ENCODE peak calls at places on chromosomes 16 and 17, in ten cellular contexts. One of them, this sample, is unnamed. For H3K36me3, the result is how much of the 10 kb centered on the place peaks cover.

GRCh38 chr17:81018044-81018802 is 16.7 kb upstream of the BAIAP2 start:
- DNase-seq in testis: no peak
- DNase-seq in fibroblast of lung: peak
- DNase-seq in left lung: peak
- DNase-seq in brain microvascular endothelial cell: no peak
- DNase-seq in BE2C: no peak
- DNase-seq in keratinocyte: no peak
- DNase-seq in H1: no peak
- DNase-seq in mammary epithelial cell: no peak
- DNase-seq in colonic mucosa: peak
- DNase-seq in this sample: no peak

GRCh38 chr16:3467920-3468319 is 24.4 kb downstream of the NAA60 start:
- DNase-seq in testis: peak
- DNase-seq in fibroblast of lung: peak
- DNase-seq in left lung: no peak
- DNase-seq in brain microvascular endothelial cell: no peak
- DNase-seq in BE2C: peak
- DNase-seq in keratinocyte: no peak
- DNase-seq in H1: no peak
- DNase-seq in mammary epithelial cell: peak
- DNase-seq in colonic mucosa: no peak
- DNase-seq in this sample: no peak

GRCh38 chr16:82603784-82604411 is 22.9 kb upstream of the CDH13 start:
- DNase-seq in testis: peak
- DNase-seq in fibroblast of lung: peak
- DNase-seq in left lung: no peak
- DNase-seq in brain microvascular endothelial cell: peak
- DNase-seq in BE2C: no peak
- DNase-seq in keratinocyte: no peak
- DNase-seq in H1: no peak
- DNase-seq in mammary epithelial cell: peak
- DNase-seq in colonic mucosa: peak
- DNase-seq in this sample: no peak

GRCh38 chr16:47143677-47144558 is at the start of gene NETO2:
- DNase-seq in testis: peak
- DNase-seq in fibroblast of lung: peak
- DNase-seq in left lung: peak
- DNase-seq in brain microvascular endothelial cell: peak
- DNase-seq in BE2C: peak
- DNase-seq in keratinocyte: no peak
- DNase-seq in H1: no peak
- DNase-seq in mammary epithelial cell: peak
- DNase-seq in colonic mucosa: peak
- DNase-seq in this sample: no peak

GRCh38 chr16:85682516-85682915 is 6.2 kb downstream of the GINS2 start:
- DNase-seq in testis: no peak
- DNase-seq in fibroblast of lung: no peak
- DNase-seq in left lung: no peak
- DNase-seq in brain microvascular endothelial cell: no peak
- DNase-seq in BE2C: no peak
- DNase-seq in keratinocyte: no peak
- DNase-seq in H1: no peak
- DNase-seq in mammary epithelial cell: no peak
- DNase-seq in colonic mucosa: no peak
- DNase-seq in this sample: no peak

GRCh38 chr17:18988546-18989173 is 15.9 kb downstream of the FAM83G start:
- DNase-seq in testis: no peak
- DNase-seq in fibroblast of lung: no peak
- DNase-seq in left lung: no peak
- DNase-seq in brain microvascular endothelial cell: no peak
- DNase-seq in BE2C: no peak
- DNase-seq in keratinocyte: no peak
- DNase-seq in H1: no peak
- DNase-seq in mammary epithelial cell: no peak
- DNase-seq in colonic mucosa: peak
- DNase-seq in this sample: no peak

GRCh38 chr16:68265078-68265925 is 976 bp downstream of the SLC7A6 start:
- DNase-seq in testis: peak
- DNase-seq in fibroblast of lung: peak
- DNase-seq in left lung: peak
- DNase-seq in brain microvascular endothelial cell: peak
- DNase-seq in BE2C: peak
- DNase-seq in keratinocyte: no peak
- DNase-seq in H1: no peak
- DNase-seq in mammary epithelial cell: peak
- DNase-seq in colonic mucosa: peak
- DNase-seq in this sample: peak

GRCh38 chr17:68349157-68349556 is 57.9 kb downstream of the ARSG start:
- DNase-seq in testis: no peak
- DNase-seq in fibroblast of lung: no peak
- DNase-seq in left lung: no peak
- DNase-seq in brain microvascular endothelial cell: no peak
- DNase-seq in BE2C: no peak
- DNase-seq in keratinocyte: no peak
- DNase-seq in H1: no peak
- DNase-seq in mammary epithelial cell: no peak
- DNase-seq in colonic mucosa: no peak
- DNase-seq in this sample: no peak

GRCh38 chr17:68709995-68710780 is 109.0 kb upstream of the FAM20A start:
- DNase-seq in testis: no peak
- DNase-seq in fibroblast of lung: peak
- DNase-seq in left lung: no peak
- DNase-seq in brain microvascular endothelial cell: peak
- DNase-seq in BE2C: no peak
- DNase-seq in keratinocyte: no peak
- DNase-seq in H1: no peak
- DNase-seq in mammary epithelial cell: no peak
- DNase-seq in colonic mucosa: no peak
- DNase-seq in this sample: peak

GRCh38 chr16:77961811-77962210 is 60.5 kb upstream of the CLEC3A start:
- DNase-seq in testis: no peak
- DNase-seq in fibroblast of lung: no peak
- DNase-seq in left lung: no peak
- DNase-seq in brain microvascular endothelial cell: no peak
- DNase-seq in BE2C: no peak
- DNase-seq in keratinocyte: no peak
- DNase-seq in H1: no peak
- DNase-seq in mammary epithelial cell: peak
- DNase-seq in colonic mucosa: no peak
- DNase-seq in this sample: no peak

GRCh38 chr16:2787961-2788360 is 601 bp upstream of the PRSS33 start:
- DNase-seq in testis: no peak
- DNase-seq in fibroblast of lung: no peak
- DNase-seq in left lung: no peak
- DNase-seq in brain microvascular endothelial cell: no peak
- DNase-seq in BE2C: no peak
- DNase-seq in keratinocyte: no peak
- DNase-seq in H1: no peak
- DNase-seq in mammary epithelial cell: no peak
- DNase-seq in colonic mucosa: no peak
- DNase-seq in this sample: no peak

GRCh38 chr16:87114832-87115231 is 202.4 kb downstream of the C16orf95 start:
- DNase-seq in testis: peak
- DNase-seq in fibroblast of lung: no peak
- DNase-seq in left lung: no peak
- DNase-seq in brain microvascular endothelial cell: no peak
- DNase-seq in BE2C: no peak
- DNase-seq in keratinocyte: no peak
- DNase-seq in H1: no peak
- DNase-seq in mammary epithelial cell: no peak
- DNase-seq in colonic mucosa: no peak
- DNase-seq in this sample: no peak

GRCh38 chr16:26993988-26994387 is 72.7 kb upstream of the C16orf82 start:
- DNase-seq in testis: no peak
- DNase-seq in fibroblast of lung: peak
- DNase-seq in left lung: no peak
- DNase-seq in brain microvascular endothelial cell: peak
- DNase-seq in BE2C: no peak
- DNase-seq in keratinocyte: no peak
- DNase-seq in H1: no peak
- DNase-seq in mammary epithelial cell: no peak
- DNase-seq in colonic mucosa: no peak
- DNase-seq in this sample: peak

GRCh38 chr17:65794572-65794971 is 233.1 kb upstream of the AXIN2 start:
- DNase-seq in testis: no peak
- DNase-seq in fibroblast of lung: peak
- DNase-seq in left lung: no peak
- DNase-seq in brain microvascular endothelial cell: peak
- DNase-seq in BE2C: no peak
- DNase-seq in keratinocyte: no peak
- DNase-seq in H1: no peak
- DNase-seq in mammary epithelial cell: peak
- DNase-seq in colonic mucosa: peak
- DNase-seq in this sample: no peak

GRCh38 chr16:7362231-7362630 is 29.6 kb downstream of the RBFOX1 start:
- DNase-seq in testis: no peak
- DNase-seq in fibroblast of lung: no peak
- DNase-seq in left lung: no peak
- DNase-seq in brain microvascular endothelial cell: no peak
- DNase-seq in BE2C: no peak
- DNase-seq in keratinocyte: no peak
- DNase-seq in H1: no peak
- DNase-seq in mammary epithelial cell: no peak
- DNase-seq in colonic mucosa: no peak
- DNase-seq in this sample: no peak

GRCh38 chr17:57515662-57516211 is 229.4 kb downstream of the CCDC182 start:
- DNase-seq in testis: no peak
- DNase-seq in fibroblast of lung: no peak
- DNase-seq in left lung: no peak
- DNase-seq in brain microvascular endothelial cell: no peak
- DNase-seq in BE2C: no peak
- DNase-seq in keratinocyte: no peak
- DNase-seq in H1: no peak
- DNase-seq in mammary epithelial cell: no peak
- DNase-seq in colonic mucosa: no peak
- DNase-seq in this sample: no peak
- TF ChIP-seq CTCF in testis: no peak
- TF ChIP-seq CTCF in fibroblast of lung: no peak
- TF ChIP-seq CTCF in left lung: no peak
- TF ChIP-seq CTCF in brain microvascular endothelial cell: no peak
- TF ChIP-seq CTCF in BE2C: no peak
- TF ChIP-seq CTCF in keratinocyte: no peak
- TF ChIP-seq CTCF in H1: no peak
- TF ChIP-seq CTCF in mammary epithelial cell: no peak
- TF ChIP-seq CTCF in colonic mucosa: no peak
- TF ChIP-seq CTCF in this sample: no peak

GRCh38 chr16:79049040-79049439 is 551.5 kb downstream of the MAF start:
- DNase-seq in testis: no peak
- DNase-seq in fibroblast of lung: no peak
- DNase-seq in left lung: no peak
- DNase-seq in brain microvascular endothelial cell: no peak
- DNase-seq in BE2C: no peak
- DNase-seq in keratinocyte: no peak
- DNase-seq in H1: no peak
- DNase-seq in mammary epithelial cell: no peak
- DNase-seq in colonic mucosa: no peak
- DNase-seq in this sample: no peak
- H3K4me3 ChIP-seq in testis: no peak
- H3K4me3 ChIP-seq in fibroblast of lung: no peak
- H3K4me3 ChIP-seq in left lung: no peak
- H3K4me3 ChIP-seq in brain microvascular endothelial cell: no peak
- H3K4me3 ChIP-seq in BE2C: no peak
- H3K4me3 ChIP-seq in keratinocyte: no peak
- H3K4me3 ChIP-seq in H1: no peak
- H3K4me3 ChIP-seq in mammary epithelial cell: no peak
- H3K4me3 ChIP-seq in colonic mucosa: no peak
- H3K4me3 ChIP-seq in this sample: no peak

DNA sequence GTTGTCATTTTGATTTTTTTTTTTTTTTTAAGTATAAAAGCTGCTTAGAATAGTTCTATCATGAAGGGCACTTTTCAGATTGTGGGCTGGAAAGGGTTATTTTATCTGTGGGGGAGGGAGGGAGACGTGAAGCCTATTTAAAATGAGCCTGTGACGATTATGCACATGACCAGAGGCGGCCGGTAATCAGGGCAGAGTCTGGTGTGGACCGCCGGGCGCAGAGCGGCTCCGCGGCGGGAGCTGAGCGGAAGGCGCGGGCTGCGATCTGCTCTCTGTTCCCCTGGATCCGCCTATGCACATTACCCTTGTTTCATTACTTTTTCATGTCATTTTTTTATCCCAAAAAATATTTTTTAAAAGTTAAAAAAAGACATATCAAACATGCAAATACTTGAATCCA is 23.5 kb downstream of the TMC6 start:
- DNase-seq in testis: no peak
- DNase-seq in fibroblast of lung: no peak
- DNase-seq in left lung: no peak
- DNase-seq in brain microvascular endothelial cell: no peak
- DNase-seq in BE2C: no peak
- DNase-seq in keratinocyte: no peak
- DNase-seq in H1: no peak
- DNase-seq in mammary epithelial cell: no peak
- DNase-seq in colonic mucosa: no peak
- DNase-seq in this sample: no peak
- H3K36me3 ChIP-seq in testis: under half
- H3K36me3 ChIP-seq in fibroblast of lung: under half
- H3K36me3 ChIP-seq in left lung: under half
- H3K36me3 ChIP-seq in brain microvascular endothelial cell: under half
- H3K36me3 ChIP-seq in BE2C: under half
- H3K36me3 ChIP-seq in keratinocyte: under half
- H3K36me3 ChIP-seq in H1: under half
- H3K36me3 ChIP-seq in mammary epithelial cell: under half
- H3K36me3 ChIP-seq in colonic mucosa: under half
- H3K36me3 ChIP-seq in this sample: under half

GRCh38 chr16:66523861-66524354 is 26.0 kb downstream of the TK2 start:
- DNase-seq in testis: no peak
- DNase-seq in fibroblast of lung: no peak
- DNase-seq in left lung: no peak
- DNase-seq in brain microvascular endothelial cell: no peak
- DNase-seq in BE2C: no peak
- DNase-seq in keratinocyte: no peak
- DNase-seq in H1: no peak
- DNase-seq in mammary epithelial cell: no peak
- DNase-seq in colonic mucosa: no peak
- DNase-seq in this sample: no peak

GRCh38 chr16:66525396-66526180 is 24.3 kb downstream of the TK2 start:
- DNase-seq in testis: no peak
- DNase-seq in fibroblast of lung: no peak
- DNase-seq in left lung: no peak
- DNase-seq in brain microvascular endothelial cell: no peak
- DNase-seq in BE2C: no peak
- DNase-seq in keratinocyte: no peak
- DNase-seq in H1: no peak
- DNase-seq in mammary epithelial cell: peak
- DNase-seq in colonic mucosa: no peak
- DNase-seq in this sample: no peak

GRCh38 chr16:66522816-66523590 is 26.9 kb downstream of the TK2 start:
- DNase-seq in testis: peak
- DNase-seq in fibroblast of lung: no peak
- DNase-seq in left lung: no peak
- DNase-seq in brain microvascular endothelial cell: no peak
- DNase-seq in BE2C: no peak
- DNase-seq in keratinocyte: no peak
- DNase-seq in H1: no peak
- DNase-seq in mammary epithelial cell: no peak
- DNase-seq in colonic mucosa: no peak
- DNase-seq in this sample: no peak

GRCh38 chr16:66521951-66522771 is 27.8 kb downstream of the TK2 start:
- DNase-seq in testis: peak
- DNase-seq in fibroblast of lung: peak
- DNase-seq in left lung: peak
- DNase-seq in brain microvascular endothelial cell: peak
- DNase-seq in BE2C: no peak
- DNase-seq in keratinocyte: peak
- DNase-seq in H1: no peak
- DNase-seq in mammary epithelial cell: peak
- DNase-seq in colonic mucosa: peak
- DNase-seq in this sample: no peak

GRCh38 chr16:66524601-66525164 is 25.2 kb downstream of the TK2 start:
- DNase-seq in testis: no peak
- DNase-seq in fibroblast of lung: no peak
- DNase-seq in left lung: peak
- DNase-seq in brain microvascular endothelial cell: no peak
- DNase-seq in BE2C: no peak
- DNase-seq in keratinocyte: no peak
- DNase-seq in H1: no peak
- DNase-seq in mammary epithelial cell: no peak
- DNase-seq in colonic mucosa: peak
- DNase-seq in this sample: no peak
- TF ChIP-seq CTCF in testis: no peak
- TF ChIP-seq CTCF in fibroblast of lung: no peak
- TF ChIP-seq CTCF in left lung: no peak
- TF ChIP-seq CTCF in brain microvascular endothelial cell: peak
- TF ChIP-seq CTCF in BE2C: no peak
- TF ChIP-seq CTCF in keratinocyte: no peak
- TF ChIP-seq CTCF in H1: no peak
- TF ChIP-seq CTCF in mammary epithelial cell: no peak
- TF ChIP-seq CTCF in colonic mucosa: no peak
- TF ChIP-seq CTCF in this sample: no peak

This sample was measured in BJ.